ENCODE peak calls at places on chromosomes 2 and 18, in four cellular contexts. J is AG09309; L is T-cell; W is activated CD4-positive, CD25-positive, alpha-beta regulatory T cell treated with anti-CD3 and anti-CD28 coated beads, Interleukin-2, amount 50 U/mL, for 72 hours. A is an unnamed sample.

GRCh38 chr2:98736464-98736889 is 5.5 kb upstream of the MGAT4A start:
- DNase-seq in J (no peak), L (no peak), W (no peak), A (no peak)

GRCh38 chr18:39389800-39390379 is 1824.3 kb upstream of the CELF4 start:
- DNase-seq in J (no peak), L (no peak), W (no peak), A (peak; percentile 34)

GRCh38 chr2:88860421-88861075 is 169.1 kb downstream of the RPIA start:
- DNase-seq in J (no peak), L (no peak), W (no peak), A (no peak)

GRCh38 chr2:104434363-104434792 is 419.5 kb upstream of the POU3F3 start:
- DNase-seq in J (no peak), L (no peak), W (no peak), A (no peak)

GRCh38 chr2:232802096-232802495 is 25.7 kb upstream of the KCNJ13 start:
- DNase-seq in J (no peak), L (no peak), W (no peak), A (no peak)

GRCh38 chr2:48315847-48316194 is 214.1 kb upstream of the STON1 start:
- DNase-seq in J (no peak), L (no peak), W (peak; percentile 40), A (no peak)

GRCh38 chr18:12657048-12657848 is 659 bp downstream of the SPIRE1 start:
- DNase-seq in J (no peak), L (no peak), W (peak; percentile 55), A (peak; percentile 39)

GRCh38 chr2:9281145-9281544 is 74.5 kb downstream of the ASAP2 start:
- DNase-seq in J (no peak), L (no peak), W (no peak), A (no peak)

GRCh38 chr2:117820444-117820843 is 6.0 kb downstream of the DDX18 start:
- DNase-seq in J (no peak), L (no peak), W (no peak), A (no peak)